ENCODE peak calls at places on chromosomes 12 and 14, in ten cellular contexts. G, H, J, M, D, X, A, N, Z and Q are unnamed samples.

GRCh38 chr12:10301103-10301502 is 6.6 kb upstream of the KLRD1 start:
- DNase-seq in G (no peak), H (no peak), J (no peak), M (no peak), D (no peak), X (no peak), A (no peak), N (no peak), Z (peak), Q (peak)

GRCh38 chr14:20314026-20314425 is 8.3 kb upstream of the TTC5 start:
- DNase-seq in G (no peak), H (no peak), J (no peak), M (no peak), D (no peak), X (no peak), A (no peak), N (no peak), Z (no peak), Q (no peak)

GRCh38 chr14:105020815-105021655 is at the start of gene CDCA4:
- DNase-seq in G (peak), H (peak), J (peak), M (peak), D (peak), X (peak), A (peak), N (peak), Z (peak), Q (peak)

GRCh38 chr14:99654235-99655000 is 9.5 kb downstream of the HHIPL1 start:
- DNase-seq in G (peak), H (peak), J (peak), M (no peak), D (peak), X (peak), A (peak), N (no peak), Z (peak), Q (peak)

GRCh38 chr14:104143521-104144452 is 5.4 kb downstream of the KIF26A start:
- DNase-seq in G (no peak), H (no peak), J (no peak), M (no peak), D (no peak), X (no peak), A (no peak), N (no peak), Z (no peak), Q (no peak)

GRCh38 chr12:65877836-65878235 is 53.6 kb downstream of the HMGA2 start:
- DNase-seq in G (no peak), H (no peak), J (no peak), M (no peak), D (no peak), X (no peak), A (no peak), N (no peak), Z (no peak), Q (no peak)

GRCh38 chr12:10288989-10289388 is 18.7 kb upstream of the KLRD1 start:
- DNase-seq in G (no peak), H (no peak), J (no peak), M (no peak), D (no peak), X (no peak), A (no peak), N (no peak), Z (no peak), Q (peak)

GRCh38 chr14:77612011-77612620 is 4.3 kb downstream of the SPTLC2 start:
- DNase-seq in G (peak), H (no peak), J (peak), M (no peak), D (peak), X (no peak), A (no peak), N (no peak), Z (peak), Q (peak)

GRCh38 chr14:64974563-64974962 is 2.4 kb upstream of the RAB15 start:
- DNase-seq in G (no peak), H (no peak), J (no peak), M (no peak), D (no peak), X (no peak), A (no peak), N (no peak), Z (no peak), Q (no peak)

GRCh38 chr14:70654609-70655008 is 12.9 kb downstream of the TTC9 start:
- DNase-seq in G (no peak), H (no peak), J (no peak), M (no peak), D (no peak), X (no peak), A (no peak), N (no peak), Z (no peak), Q (peak)